ENCODE peak calls at places on chromosomes 1 and 21, in eight cellular contexts. O, S, J, K, R, C, P and A are unnamed samples.

GRCh38 chr1:206833131-206833530 is 32.3 kb upstream of the IL20 start:
- DNase-seq in O (no peak), S (no peak), J (no peak), K (no peak), R (no peak), C (no peak), P (peak), A (no peak)

GRCh38 chr1:119885903-119886783 is 10.2 kb downstream of the ADAM30 start:
- DNase-seq in O (no peak), S (peak), J (peak), K (peak), R (no peak), C (no peak), P (peak), A (peak)

GRCh38 chr1:68111804-68112436 is 61.5 kb upstream of the DIRAS3 start:
- DNase-seq in O (peak), S (no peak), J (peak), K (peak), R (peak), C (no peak), P (no peak), A (peak)

GRCh38 chr21:30408782-30409494 is 13.1 kb downstream of the KRTAP13-1 start:
- DNase-seq in O (peak), S (no peak), J (peak), K (peak), R (no peak), C (no peak), P (peak), A (peak)

GRCh38 chr1:237613984-237614383 is 276.7 kb downstream of the ZP4 start:
- DNase-seq in O (no peak), S (no peak), J (no peak), K (no peak), R (no peak), C (no peak), P (no peak), A (no peak)

GRCh38 chr21:45922648-45923047 is 58.9 kb upstream of the COL6A1 start:
- DNase-seq in O (no peak), S (no peak), J (no peak), K (no peak), R (no peak), C (no peak), P (no peak), A (no peak)

GRCh38 chr1:213457733-213458132 is 406.7 kb downstream of the RPS6KC1 start:
- DNase-seq in O (peak), S (no peak), J (no peak), K (no peak), R (no peak), C (no peak), P (no peak), A (peak)

GRCh38 chr1:110285316-110285715 is 53.9 kb upstream of the RBM15 start:
- DNase-seq in O (no peak), S (no peak), J (no peak), K (no peak), R (no peak), C (no peak), P (no peak), A (peak)

GRCh38 chr1:241749041-241749798 is 97.1 kb downstream of the WDR64 start:
- DNase-seq in O (peak), S (no peak), J (no peak), K (peak), R (no peak), C (no peak), P (no peak), A (peak)

GRCh38 chr1:90706437-90707362 is 10.4 kb downstream of the BARHL2 start:
- DNase-seq in O (no peak), S (no peak), J (peak), K (no peak), R (no peak), C (no peak), P (peak), A (no peak)

GRCh38 chr21:43916691-43917514 is 51.9 kb downstream of the AGPAT3 start:
- DNase-seq in O (no peak), S (no peak), J (no peak), K (no peak), R (peak), C (peak), P (no peak), A (no peak)

GRCh38 chr1:12342261-12343003 is 112.6 kb downstream of the VPS13D start:
- DNase-seq in O (no peak), S (no peak), J (no peak), K (no peak), R (no peak), C (no peak), P (no peak), A (no peak)

GRCh38 chr1:42944207-42944928 is 14.3 kb downstream of the SLC2A1 start:
- DNase-seq in O (no peak), S (peak), J (no peak), K (peak), R (peak), C (no peak), P (peak), A (no peak)

GRCh38 chr1:16628361-16629111 is 15.2 kb upstream of the NBPF1 start:
- DNase-seq in O (no peak), S (no peak), J (no peak), K (no peak), R (peak), C (no peak), P (no peak), A (no peak)

GRCh38 chr1:178940022-178940765 is 69.3 kb upstream of the ANGPTL1 start:
- DNase-seq in O (peak), S (no peak), J (no peak), K (no peak), R (no peak), C (no peak), P (no peak), A (peak)

GRCh38 chr21:34606051-34606450 is 8.9 kb downstream of the RCAN1 start:
- DNase-seq in O (no peak), S (no peak), J (no peak), K (no peak), R (no peak), C (no peak), P (no peak), A (no peak)

GRCh38 chr1:229952135-229952534 is 114.9 kb upstream of the GALNT2 start:
- DNase-seq in O (no peak), S (no peak), J (no peak), K (peak), R (no peak), C (no peak), P (no peak), A (no peak)

GRCh38 chr1:8239306-8240023 is 78.4 kb upstream of the SLC45A1 start:
- DNase-seq in O (peak), S (no peak), J (peak), K (no peak), R (peak), C (no peak), P (no peak), A (no peak)

GRCh38 chr1:36359911-36360310 is 25.8 kb downstream of the STK40 start:
- DNase-seq in O (no peak), S (no peak), J (no peak), K (peak), R (no peak), C (no peak), P (peak), A (no peak)

GRCh38 chr1:222996307-222996983 is 146.6 kb downstream of the TLR5 start:
- DNase-seq in O (peak), S (no peak), J (no peak), K (no peak), R (no peak), C (no peak), P (no peak), A (no peak)

GRCh38 chr1:222995620-222996306 is 147.3 kb downstream of the TLR5 start:
- DNase-seq in O (peak), S (no peak), J (no peak), K (no peak), R (no peak), C (no peak), P (no peak), A (no peak)

GRCh38 chr1:222995230-222995580 is 147.8 kb downstream of the TLR5 start:
- DNase-seq in O (no peak), S (no peak), J (no peak), K (no peak), R (no peak), C (no peak), P (no peak), A (peak)

GRCh38 chr1:222991908-222992307 is 151.1 kb downstream of the TLR5 start:
- DNase-seq in O (no peak), S (no peak), J (no peak), K (no peak), R (no peak), C (no peak), P (no peak), A (no peak)

GRCh38 chr1:222994506-222995229 is 148.4 kb downstream of the TLR5 start:
- DNase-seq in O (peak), S (no peak), J (no peak), K (peak), R (no peak), C (no peak), P (no peak), A (peak)
- H3K4me3 ChIP-seq in O (no peak), S (no peak), J (no peak), K (no peak), R (no peak), C (no peak), P (no peak), A (no peak)

DNA sequence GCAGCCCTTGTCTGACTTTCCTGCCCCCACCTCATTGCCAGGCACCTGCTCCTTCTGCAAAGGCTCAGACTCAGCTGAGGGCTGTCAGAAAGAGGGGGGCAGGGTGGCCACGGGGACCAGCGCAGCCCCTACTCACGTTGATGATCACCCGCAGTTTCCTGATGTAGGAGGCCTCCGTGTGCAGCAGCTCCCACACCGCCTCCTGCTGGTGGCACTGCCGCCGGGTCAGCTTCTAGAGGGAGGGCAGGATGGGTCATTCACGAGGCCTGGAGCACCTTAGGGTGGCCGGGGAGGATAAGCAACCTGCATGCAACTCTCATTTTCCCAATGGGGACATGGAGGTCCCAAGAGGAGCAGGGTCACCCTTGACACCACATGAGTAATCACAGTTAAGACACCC is 6.4 kb upstream of the TNFRSF25 start:
- DNase-seq in O (no peak), S (no peak), J (no peak), K (no peak), R (no peak), C (no peak), P (no peak), A (no peak)
- TF ChIP-seq CTCF in O (peak), S (peak), J (peak), K (peak), R (no peak), C (peak), P (no peak), A (peak)

GRCh38 chr1:202117898-202118371 is 4.8 kb upstream of the GPR37L1 start:
- DNase-seq in O (no peak), S (no peak), J (no peak), K (no peak), R (no peak), C (no peak), P (no peak), A (no peak)

GRCh38 chr1:202112864-202113689 is 9.6 kb upstream of the GPR37L1 start:
- DNase-seq in O (peak), S (no peak), J (peak), K (no peak), R (no peak), C (no peak), P (no peak), A (peak)

GRCh38 chr1:202121006-202121405 is 1.7 kb upstream of the GPR37L1 start:
- DNase-seq in O (no peak), S (no peak), J (no peak), K (no peak), R (no peak), C (no peak), P (no peak), A (no peak)

GRCh38 chr1:202113690-202114300 is 8.9 kb upstream of the GPR37L1 start:
- DNase-seq in O (no peak), S (peak), J (peak), K (no peak), R (no peak), C (no peak), P (no peak), A (no peak)

GRCh38 chr1:202116287-202116686 is 6.4 kb upstream of the GPR37L1 start:
- DNase-seq in O (no peak), S (no peak), J (no peak), K (no peak), R (no peak), C (no peak), P (no peak), A (no peak)
- H3K4me3 ChIP-seq in O (no peak), S (no peak), J (no peak), K (no peak), R (no peak), C (no peak), P (no peak), A (no peak)

GRCh38 chr1:941027-941587 is 17.4 kb downstream of the SAMD11 start:
- DNase-seq in O (no peak), S (no peak), J (no peak), K (no peak), R (no peak), C (no peak), P (no peak), A (no peak)
- TF ChIP-seq CTCF in O (no peak), S (no peak), J (no peak), K (no peak), R (no peak), C (no peak), P (no peak), A (no peak)

GRCh38 chr1:113860891-113861290 is 10.6 kb downstream of the PTPN22 start:
- DNase-seq in O (peak), S (no peak), J (no peak), K (peak), R (no peak), C (no peak), P (no peak), A (peak)
- H3K4me3 ChIP-seq in O (peak), S (peak), J (no peak), K (no peak), R (no peak), C (no peak), P (no peak), A (no peak)

DNA sequence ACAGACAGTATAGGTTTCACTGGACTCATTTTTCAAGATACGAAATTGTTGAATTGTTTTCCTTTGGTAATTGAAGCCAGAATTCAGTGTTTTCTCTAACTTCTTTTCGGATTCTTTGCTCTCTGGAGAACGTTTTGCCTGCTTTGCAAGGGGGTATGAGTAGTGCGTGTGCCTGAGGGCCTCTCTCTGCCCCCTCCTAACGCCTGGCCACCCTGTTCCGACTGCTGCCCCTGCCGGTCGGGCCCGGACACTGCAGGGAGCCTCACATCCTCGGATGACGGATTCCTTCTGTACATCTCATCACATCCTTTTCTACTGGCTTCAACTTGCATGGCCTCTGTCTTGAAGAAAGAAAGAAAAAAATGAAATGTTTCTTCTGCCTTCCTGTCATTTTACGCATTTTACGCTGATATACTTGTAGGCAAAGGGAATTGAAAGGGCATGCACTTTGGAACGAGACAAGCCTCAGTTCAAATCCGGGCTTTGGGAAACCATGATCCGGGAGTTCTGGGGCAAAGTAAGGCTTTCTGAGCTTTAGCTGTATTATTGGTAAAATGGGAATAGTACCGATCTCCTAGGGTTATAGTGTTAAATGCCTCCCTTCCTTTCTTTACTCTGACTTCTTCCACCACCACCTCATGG is 65.1 kb downstream of the DISC1 start:
- DNase-seq in O (peak), S (no peak), J (peak), K (peak), R (no peak), C (peak), P (no peak), A (peak)
- TF ChIP-seq CTCF in O (peak), S (no peak), J (peak), K (peak), R (no peak), C (peak), P (no peak), A (peak)

GRCh38 chr1:150008699-150009098 is 1.8 kb downstream of the OTUD7B start:
- DNase-seq in O (no peak), S (no peak), J (no peak), K (no peak), R (no peak), C (no peak), P (no peak), A (no peak)
- H3K4me3 ChIP-seq in O (peak), S (no peak), J (peak), K (peak), R (peak), C (peak), P (no peak), A (peak)

GRCh38 chr1:22143586-22144033 is 713 bp upstream of the WNT4 start:
- DNase-seq in O (no peak), S (no peak), J (no peak), K (peak), R (no peak), C (no peak), P (no peak), A (no peak)
- TF ChIP-seq CTCF in O (no peak), S (no peak), J (peak), K (no peak), R (no peak), C (no peak), P (no peak), A (no peak)